ENCODE peak calls at places on chromosomes 12 and 14, in four cellular contexts. U is sciatic nerve, R is SW480, W is NCI-H82. H is an unnamed sample.

GRCh38 chr12:87253157-87253556 is 776.0 kb downstream of the C12orf50 start:
- DNase-seq in U (no peak), R (no peak), W (no peak), H (no peak)

GRCh38 chr14:84064296-84064695 is 1465.6 kb upstream of the FLRT2 start:
- DNase-seq in U (no peak), R (no peak), W (no peak), H (no peak)

GRCh38 chr12:21509768-21510167 is 8.2 kb downstream of the GOLT1B start:
- DNase-seq in U (no peak), R (no peak), W (no peak), H (no peak)

GRCh38 chr12:131091976-131092691 is 138.4 kb downstream of the ADGRD1 start:
- DNase-seq in U (peak), R (no peak), W (no peak), H (no peak)

GRCh38 chr14:52153939-52154338 is 85.1 kb upstream of the NID2 start:
- DNase-seq in U (no peak), R (no peak), W (no peak), H (no peak)

GRCh38 chr14:93017341-93017797 is 94.4 kb downstream of the CHGA start:
- DNase-seq in U (no peak), R (no peak), W (no peak), H (no peak)

GRCh38 chr12:127823801-127824200 is 443.2 kb upstream of the TMEM132C start:
- DNase-seq in U (no peak), R (no peak), W (no peak), H (no peak)

GRCh38 chr12:91810531-91810930 is 335.1 kb downstream of the BTG1 start:
- DNase-seq in U (no peak), R (no peak), W (no peak), H (no peak)

GRCh38 chr12:131770120-131770519 is 58.1 kb upstream of the MMP17 start:
- DNase-seq in U (no peak), R (no peak), W (no peak), H (no peak)

GRCh38 chr14:50070840-50071548 is 45.4 kb downstream of the VCPKMT start:
- DNase-seq in U (no peak), R (no peak), W (no peak), H (no peak)

GRCh38 chr14:101174980-101175606 is 271.6 kb upstream of the RTL1 start:
- DNase-seq in U (peak), R (no peak), W (no peak), H (no peak)

GRCh38 chr12:28872654-28873268 is 276.3 kb upstream of the FAR2 start:
- DNase-seq in U (peak), R (peak), W (peak), H (peak)

GRCh38 chr14:96136361-96136760 is 68.3 kb upstream of the BDKRB2 start:
- DNase-seq in U (no peak), R (peak), W (no peak), H (peak)

GRCh38 chr12:24760162-24760561 is 188.7 kb downstream of the BCAT1 start:
- DNase-seq in U (no peak), R (peak), W (no peak), H (no peak)

GRCh38 chr14:42804146-42804545 is 1197.5 kb downstream of the LRFN5 start:
- DNase-seq in U (no peak), R (no peak), W (no peak), H (no peak)

GRCh38 chr12:19941096-19941495 is 427.2 kb upstream of the PDE3A start:
- DNase-seq in U (no peak), R (no peak), W (no peak), H (no peak)

GRCh38 chr12:107134558-107134957 is 41.2 kb upstream of the CRY1 start:
- DNase-seq in U (no peak), R (peak), W (peak), H (no peak)

GRCh38 chr12:93938921-93939320 is 209.5 kb upstream of the PLXNC1 start:
- DNase-seq in U (no peak), R (no peak), W (no peak), H (peak)

GRCh38 chr14:51490205-51490604 is 161.5 kb upstream of the FRMD6 start:
- DNase-seq in U (no peak), R (no peak), W (no peak), H (peak)

GRCh38 chr14:89507521-89507920 is 90.5 kb upstream of the FOXN3 start:
- DNase-seq in U (no peak), R (peak), W (no peak), H (peak)

GRCh38 chr14:93090826-93091583 is 24.7 kb downstream of the ITPK1 start:
- DNase-seq in U (no peak), R (no peak), W (no peak), H (peak)

GRCh38 chr14:49975286-49975685 is 82.4 kb downstream of the ARF6 start:
- DNase-seq in U (no peak), R (peak), W (no peak), H (peak)